ENCODE peak calls at places on chromosomes 13 and 19, in eight cellular contexts. One of them, this sample, is unnamed.

GRCh38 chr13:21730186-21730880 is 59.5 kb downstream of the FGF9 start:
- DNase-seq in neural crest cell: no peak
- DNase-seq in sigmoid colon: no peak
- DNase-seq in cardiac muscle cell: no peak
- DNase-seq in HFF-Myc: no peak
- DNase-seq in GM13977: no peak
- DNase-seq in heart right ventricle: no peak
- DNase-seq in Calu3: no peak
- DNase-seq in this sample: no peak

GRCh38 chr13:45119469-45119989 is 781 bp upstream of the GTF2F2 start:
- DNase-seq in neural crest cell: no peak
- DNase-seq in Calu3: no peak
- DNase-seq in cardiac muscle cell: no peak
- DNase-seq in GM13977: peak
- DNase-seq in HFF-Myc: no peak
- DNase-seq in heart right ventricle: no peak
- DNase-seq in sigmoid colon: no peak
- DNase-seq in this sample: peak

GRCh38 chr19:46913852-46914430 is 53.1 kb downstream of the ARHGAP35 start:
- DNase-seq in GM13977: peak
- DNase-seq in neural crest cell: no peak
- DNase-seq in HFF-Myc: no peak
- DNase-seq in cardiac muscle cell: no peak
- DNase-seq in sigmoid colon: no peak
- DNase-seq in heart right ventricle: no peak
- DNase-seq in Calu3: no peak
- DNase-seq in this sample: no peak

GRCh38 chr13:36282818-36283432 is 14.7 kb downstream of the CCDC169 start:
- DNase-seq in neural crest cell: no peak
- DNase-seq in GM13977: no peak
- DNase-seq in cardiac muscle cell: peak
- DNase-seq in heart right ventricle: no peak
- DNase-seq in sigmoid colon: no peak
- DNase-seq in HFF-Myc: no peak
- DNase-seq in Calu3: no peak
- DNase-seq in this sample: peak

GRCh38 chr13:28843594-28843993 is 23.5 kb downstream of the MTUS2 start:
- DNase-seq in sigmoid colon: no peak
- DNase-seq in cardiac muscle cell: no peak
- DNase-seq in HFF-Myc: no peak
- DNase-seq in GM13977: no peak
- DNase-seq in heart right ventricle: no peak
- DNase-seq in Calu3: no peak
- DNase-seq in neural crest cell: no peak
- DNase-seq in this sample: no peak

GRCh38 chr13:25699056-25699455 is 327.3 kb downstream of the ATP8A2 start:
- DNase-seq in heart right ventricle: no peak
- DNase-seq in GM13977: no peak
- DNase-seq in HFF-Myc: no peak
- DNase-seq in neural crest cell: no peak
- DNase-seq in sigmoid colon: no peak
- DNase-seq in cardiac muscle cell: no peak
- DNase-seq in Calu3: peak
- DNase-seq in this sample: no peak

GRCh38 chr13:111472083-111472482 is 151.6 kb downstream of the TEX29 start:
- DNase-seq in Calu3: no peak
- DNase-seq in GM13977: no peak
- DNase-seq in neural crest cell: no peak
- DNase-seq in sigmoid colon: peak
- DNase-seq in HFF-Myc: no peak
- DNase-seq in heart right ventricle: no peak
- DNase-seq in cardiac muscle cell: no peak
- DNase-seq in this sample: no peak

GRCh38 chr13:42968906-42969305 is 23.1 kb downstream of the EPSTI1 start:
- DNase-seq in sigmoid colon: no peak
- DNase-seq in GM13977: no peak
- DNase-seq in HFF-Myc: no peak
- DNase-seq in heart right ventricle: no peak
- DNase-seq in neural crest cell: no peak
- DNase-seq in Calu3: peak
- DNase-seq in cardiac muscle cell: no peak
- DNase-seq in this sample: no peak

GRCh38 chr19:12346896-12347295 is 13.5 kb upstream of the ZNF563 start:
- DNase-seq in HFF-Myc: no peak
- DNase-seq in cardiac muscle cell: no peak
- DNase-seq in heart right ventricle: no peak
- DNase-seq in GM13977: no peak
- DNase-seq in neural crest cell: no peak
- DNase-seq in sigmoid colon: no peak
- DNase-seq in Calu3: no peak
- DNase-seq in this sample: no peak

GRCh38 chr13:42478531-42479156 is 95.3 kb upstream of the TNFSF11 start:
- DNase-seq in sigmoid colon: no peak
- DNase-seq in neural crest cell: no peak
- DNase-seq in GM13977: peak
- DNase-seq in Calu3: no peak
- DNase-seq in cardiac muscle cell: peak
- DNase-seq in heart right ventricle: no peak
- DNase-seq in HFF-Myc: no peak
- DNase-seq in this sample: peak

GRCh38 chr13:72622546-72622945 is 104.9 kb downstream of the MZT1 start:
- DNase-seq in HFF-Myc: no peak
- DNase-seq in neural crest cell: no peak
- DNase-seq in cardiac muscle cell: no peak
- DNase-seq in GM13977: no peak
- DNase-seq in heart right ventricle: no peak
- DNase-seq in sigmoid colon: no peak
- DNase-seq in Calu3: no peak
- DNase-seq in this sample: no peak

GRCh38 chr19:33502991-33503790 is 18.4 kb downstream of the PEPD start:
- DNase-seq in GM13977: no peak
- DNase-seq in Calu3: no peak
- DNase-seq in cardiac muscle cell: no peak
- DNase-seq in sigmoid colon: peak
- DNase-seq in neural crest cell: peak
- DNase-seq in HFF-Myc: no peak
- DNase-seq in heart right ventricle: no peak
- DNase-seq in this sample: no peak

GRCh38 chr19:58044391-58044790 is 10.6 kb downstream of the ZSCAN1 start:
- DNase-seq in sigmoid colon: no peak
- DNase-seq in HFF-Myc: no peak
- DNase-seq in cardiac muscle cell: no peak
- DNase-seq in neural crest cell: no peak
- DNase-seq in Calu3: no peak
- DNase-seq in heart right ventricle: no peak
- DNase-seq in GM13977: no peak
- DNase-seq in this sample: no peak

GRCh38 chr19:883661-884211 is 9.3 kb downstream of the MED16 start:
- DNase-seq in HFF-Myc: no peak
- DNase-seq in cardiac muscle cell: no peak
- DNase-seq in GM13977: no peak
- DNase-seq in sigmoid colon: no peak
- DNase-seq in heart right ventricle: no peak
- DNase-seq in Calu3: peak
- DNase-seq in neural crest cell: no peak
- DNase-seq in this sample: no peak

GRCh38 chr13:47594833-47595232 is 406.2 kb downstream of the SUCLA2 start:
- DNase-seq in sigmoid colon: no peak
- DNase-seq in heart right ventricle: no peak
- DNase-seq in HFF-Myc: no peak
- DNase-seq in cardiac muscle cell: no peak
- DNase-seq in Calu3: peak
- DNase-seq in GM13977: no peak
- DNase-seq in neural crest cell: no peak
- DNase-seq in this sample: no peak

GRCh38 chr19:40805258-40805868 is 6.4 kb downstream of the EGLN2 start:
- DNase-seq in sigmoid colon: no peak
- DNase-seq in neural crest cell: no peak
- DNase-seq in HFF-Myc: no peak
- DNase-seq in heart right ventricle: no peak
- DNase-seq in Calu3: no peak
- DNase-seq in cardiac muscle cell: no peak
- DNase-seq in GM13977: no peak
- DNase-seq in this sample: no peak

GRCh38 chr19:35004517-35005255 is 4.6 kb downstream of the GRAMD1A start:
- DNase-seq in HFF-Myc: no peak
- DNase-seq in heart right ventricle: no peak
- DNase-seq in cardiac muscle cell: no peak
- DNase-seq in neural crest cell: no peak
- DNase-seq in Calu3: no peak
- DNase-seq in GM13977: no peak
- DNase-seq in sigmoid colon: no peak
- DNase-seq in this sample: no peak

GRCh38 chr13:26074706-26075105 is 22.9 kb upstream of the SHISA2 start:
- DNase-seq in sigmoid colon: no peak
- DNase-seq in HFF-Myc: no peak
- DNase-seq in neural crest cell: no peak
- DNase-seq in cardiac muscle cell: no peak
- DNase-seq in GM13977: no peak
- DNase-seq in heart right ventricle: no peak
- DNase-seq in Calu3: peak
- DNase-seq in this sample: no peak

GRCh38 chr19:41887711-41888382 is 4.9 kb downstream of the ARHGEF1 start:
- DNase-seq in GM13977: peak
- DNase-seq in cardiac muscle cell: no peak
- DNase-seq in Calu3: peak
- DNase-seq in sigmoid colon: no peak
- DNase-seq in neural crest cell: no peak
- DNase-seq in HFF-Myc: no peak
- DNase-seq in heart right ventricle: no peak
- DNase-seq in this sample: peak

GRCh38 chr19:20238025-20238623 is 71.1 kb downstream of the ZNF486 start:
- DNase-seq in HFF-Myc: peak
- DNase-seq in neural crest cell: peak
- DNase-seq in heart right ventricle: peak
- DNase-seq in Calu3: peak
- DNase-seq in sigmoid colon: peak
- DNase-seq in cardiac muscle cell: peak
- DNase-seq in GM13977: peak
- DNase-seq in this sample: peak

GRCh38 chr19:7738023-7738422 is 6.1 kb upstream of the CLEC4G start:
- DNase-seq in cardiac muscle cell: no peak
- DNase-seq in Calu3: no peak
- DNase-seq in HFF-Myc: no peak
- DNase-seq in neural crest cell: no peak
- DNase-seq in sigmoid colon: no peak
- DNase-seq in GM13977: no peak
- DNase-seq in heart right ventricle: no peak
- DNase-seq in this sample: no peak

DNA sequence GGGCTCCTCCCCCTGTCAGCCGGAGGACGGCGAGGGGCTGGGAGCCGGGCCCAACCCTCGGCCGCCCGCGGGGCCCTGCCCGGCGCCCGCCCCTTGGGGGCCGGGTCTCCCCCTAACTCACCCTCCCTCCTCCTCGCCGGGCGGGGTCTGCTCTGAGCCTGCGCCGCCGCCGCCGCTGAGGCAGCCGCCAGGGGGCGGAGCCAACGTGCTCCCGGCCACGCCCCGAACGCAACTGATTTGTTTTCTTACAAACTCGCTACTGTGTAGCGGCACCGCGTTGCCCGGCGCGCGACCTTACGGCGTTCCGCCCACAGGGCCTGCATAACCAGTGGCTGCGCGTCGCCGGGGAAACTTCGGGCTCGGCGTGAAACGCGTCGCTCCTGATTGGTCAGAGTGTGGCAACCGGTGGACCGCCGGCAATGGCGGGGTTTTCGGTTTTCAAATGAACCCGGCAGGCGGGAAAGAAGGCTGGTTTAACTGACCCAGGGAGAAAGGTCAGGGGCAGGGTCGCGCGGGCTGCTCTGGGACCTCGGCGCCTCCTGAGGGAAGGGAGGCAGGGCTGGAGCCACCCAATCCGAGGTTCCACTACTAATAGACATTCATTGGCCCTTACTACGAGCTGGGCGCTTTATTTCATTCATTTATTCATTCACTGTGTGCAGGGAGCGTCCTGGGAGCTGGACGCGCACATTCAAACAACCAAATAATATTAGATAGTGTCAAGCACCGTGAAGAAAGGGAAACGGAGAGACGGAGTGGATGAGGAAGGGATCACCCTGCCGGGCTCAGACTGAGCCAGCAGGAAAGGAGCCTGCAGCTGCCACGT is at the start of gene CDKN2D:
- DNase-seq in sigmoid colon: peak
- DNase-seq in HFF-Myc: peak
- DNase-seq in cardiac muscle cell: peak
- DNase-seq in neural crest cell: peak
- DNase-seq in heart right ventricle: peak
- DNase-seq in Calu3: peak
- DNase-seq in GM13977: peak
- DNase-seq in this sample: peak
- TF ChIP-seq CTCF in sigmoid colon: no peak
- TF ChIP-seq CTCF in HFF-Myc: no peak
- TF ChIP-seq CTCF in cardiac muscle cell: peak
- TF ChIP-seq CTCF in neural crest cell: peak
- TF ChIP-seq CTCF in heart right ventricle: peak
- TF ChIP-seq CTCF in Calu3: no peak
- TF ChIP-seq CTCF in GM13977: no peak
- TF ChIP-seq CTCF in this sample: no peak

DNA sequence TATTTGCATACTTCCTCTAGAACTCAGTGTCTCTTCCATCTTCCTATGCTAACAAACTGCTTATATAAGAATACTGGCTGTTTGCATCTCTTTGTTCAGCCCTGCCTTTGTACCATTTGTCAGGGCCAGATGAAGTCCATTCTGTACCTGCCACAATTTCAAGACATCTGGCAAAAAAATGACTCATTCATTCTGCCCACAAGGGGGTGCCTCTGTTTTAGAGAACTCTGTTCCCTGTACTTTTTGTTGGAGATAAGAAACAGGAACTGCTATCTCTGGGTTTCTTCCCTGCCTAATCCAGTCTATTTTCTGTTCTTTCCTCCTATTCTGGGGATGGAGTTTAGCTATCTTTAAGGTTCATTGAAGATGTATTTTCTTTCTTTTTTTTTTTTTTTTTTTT is 23.0 kb downstream of the ZNF568 start:
- DNase-seq in GM13977: no peak
- DNase-seq in heart right ventricle: no peak
- DNase-seq in Calu3: no peak
- DNase-seq in sigmoid colon: no peak
- DNase-seq in HFF-Myc: no peak
- DNase-seq in cardiac muscle cell: peak
- DNase-seq in neural crest cell: no peak
- DNase-seq in this sample: no peak
- TF ChIP-seq CTCF in GM13977: no peak
- TF ChIP-seq CTCF in heart right ventricle: no peak
- TF ChIP-seq CTCF in Calu3: no peak
- TF ChIP-seq CTCF in sigmoid colon: no peak
- TF ChIP-seq CTCF in HFF-Myc: no peak
- TF ChIP-seq CTCF in cardiac muscle cell: peak
- TF ChIP-seq CTCF in neural crest cell: no peak
- TF ChIP-seq CTCF in this sample: no peak

GRCh38 chr13:65882810-65883209 is 1347.3 kb downstream of the PCDH9 start:
- DNase-seq in cardiac muscle cell: no peak
- DNase-seq in neural crest cell: no peak
- DNase-seq in GM13977: no peak
- DNase-seq in sigmoid colon: no peak
- DNase-seq in heart right ventricle: no peak
- DNase-seq in Calu3: no peak
- DNase-seq in HFF-Myc: no peak
- DNase-seq in this sample: no peak
- TF ChIP-seq CTCF in cardiac muscle cell: peak
- TF ChIP-seq CTCF in neural crest cell: peak
- TF ChIP-seq CTCF in GM13977: no peak
- TF ChIP-seq CTCF in sigmoid colon: no peak
- TF ChIP-seq CTCF in heart right ventricle: no peak
- TF ChIP-seq CTCF in Calu3: no peak
- TF ChIP-seq CTCF in HFF-Myc: peak
- TF ChIP-seq CTCF in this sample: no peak

GRCh38 chr13:98310485-98311199 is 133.6 kb upstream of the RNF113B start:
- DNase-seq in heart right ventricle: no peak
- DNase-seq in neural crest cell: no peak
- DNase-seq in cardiac muscle cell: no peak
- DNase-seq in sigmoid colon: no peak
- DNase-seq in GM13977: no peak
- DNase-seq in HFF-Myc: no peak
- DNase-seq in Calu3: no peak
- DNase-seq in this sample: no peak
- TF ChIP-seq CTCF in heart right ventricle: no peak
- TF ChIP-seq CTCF in neural crest cell: no peak
- TF ChIP-seq CTCF in cardiac muscle cell: no peak
- TF ChIP-seq CTCF in sigmoid colon: no peak
- TF ChIP-seq CTCF in GM13977: no peak
- TF ChIP-seq CTCF in HFF-Myc: no peak
- TF ChIP-seq CTCF in Calu3: no peak
- TF ChIP-seq CTCF in this sample: no peak

This sample was measured in astrocyte of the cerebellum.